ENCODE peak calls at places on chromosomes 12 and 14, in nine cellular contexts. N, X, D, R, I, J, E, W and P are unnamed samples.

GRCh38 chr14:97066068-97066899 is 269.1 kb downstream of the VRK1 start:
- DNase-seq in J (no peak), X (no peak), W (no peak), D (no peak), R (no peak), N (no peak), I (no peak), E (no peak), P (no peak)

GRCh38 chr14:23538785-23539184 is 12.8 kb downstream of the ZFHX2 start:
- DNase-seq in D (no peak), E (no peak), X (no peak), J (no peak), I (no peak), N (no peak), R (no peak), W (no peak), P (no peak)

GRCh38 chr12:122185494-122186082 is 2.7 kb downstream of the LRRC43 start:
- DNase-seq in W (no peak), N (no peak), X (no peak), E (no peak), J (no peak), R (no peak), I (no peak), D (no peak), P (no peak)

GRCh38 chr14:90780519-90780918 is 35.7 kb downstream of the TTC7B start:
- DNase-seq in N (no peak), I (no peak), J (no peak), W (no peak), X (no peak), R (no peak), D (no peak), E (no peak), P (no peak)

GRCh38 chr12:131917139-131917710 is 11.9 kb upstream of the PUS1 start:
- DNase-seq in N (no peak), D (no peak), X (no peak), R (no peak), E (no peak), J (no peak), W (no peak), I (peak), P (no peak)

GRCh38 chr12:112450725-112451124 is 32.0 kb downstream of the PTPN11 start:
- DNase-seq in J (no peak), D (no peak), X (no peak), W (no peak), E (no peak), N (no peak), I (no peak), R (no peak), P (no peak)

GRCh38 chr12:13002301-13003097 is 2.4 kb upstream of the HEBP1 start:
- DNase-seq in J (no peak), N (no peak), D (no peak), I (no peak), W (no peak), X (no peak), R (no peak), E (no peak), P (no peak)

GRCh38 chr14:58501214-58501816 is 73.8 kb downstream of the KIAA0586 start:
- DNase-seq in W (no peak), I (peak), R (peak), D (no peak), X (no peak), N (no peak), J (no peak), E (peak), P (peak)

GRCh38 chr12:40980346-40981005 is 207.6 kb upstream of the PDZRN4 start:
- DNase-seq in E (no peak), R (no peak), X (no peak), W (no peak), D (no peak), J (no peak), N (no peak), I (no peak), P (no peak)